ENCODE peak calls at places on chromosomes 2 and 18, in six cellular contexts. F is A549, L is HepG2, C is K562, O is H1, N is GM12878. U is an unnamed sample.

GRCh38 chr18:79554321-79554720 is 125.3 kb upstream of the CTDP1 start:
- DNase-seq in F (no peak), L (no peak), C (no peak), O (no peak), N (no peak), U (no peak)

GRCh38 chr18:77103991-77104521 is 28.5 kb downstream of the MBP start:
- DNase-seq in F (no peak), L (no peak), C (no peak), O (no peak), N (no peak), U (no peak)

GRCh38 chr2:235614900-235615712 is 121.3 kb downstream of the AGAP1 start:
- DNase-seq in F (no peak), L (peak), C (no peak), O (no peak), N (no peak), U (no peak)

GRCh38 chr2:55809875-55810620 is 113.5 kb downstream of the EFEMP1 start:
- DNase-seq in F (no peak), L (no peak), C (no peak), O (no peak), N (no peak), U (no peak)

GRCh38 chr2:165401285-165401852 is 68.1 kb upstream of the CSRNP3 start:
- DNase-seq in F (no peak), L (peak), C (peak), O (no peak), N (peak), U (peak)

GRCh38 chr18:25639601-25640000 is 287.6 kb upstream of the ZNF521 start:
- DNase-seq in F (no peak), L (no peak), C (no peak), O (no peak), N (no peak), U (no peak)

GRCh38 chr2:109292377-109292776 is 163.4 kb downstream of the SH3RF3 start:
- DNase-seq in F (no peak), L (no peak), C (no peak), O (no peak), N (no peak), U (no peak)

GRCh38 chr2:71925268-71926097 is 222.2 kb downstream of the CYP26B1 start:
- DNase-seq in F (no peak), L (no peak), C (peak), O (peak), N (no peak), U (no peak)

GRCh38 chr2:188068093-188068492 is 223.6 kb upstream of the GULP1 start:
- DNase-seq in F (no peak), L (no peak), C (no peak), O (no peak), N (no peak), U (no peak)

GRCh38 chr2:138621139-138621538 is 119.6 kb downstream of the SPOPL start:
- DNase-seq in F (no peak), L (peak), C (no peak), O (no peak), N (no peak), U (no peak)

GRCh38 chr2:109305494-109306187 is 176.6 kb downstream of the SH3RF3 start:
- DNase-seq in F (no peak), L (no peak), C (no peak), O (no peak), N (no peak), U (no peak)

GRCh38 chr18:484749-485464 is 15.6 kb downstream of the COLEC12 start:
- DNase-seq in F (no peak), L (no peak), C (no peak), O (no peak), N (no peak), U (no peak)

GRCh38 chr18:2400701-2401191 is 170.6 kb downstream of the METTL4 start:
- DNase-seq in F (no peak), L (no peak), C (no peak), O (no peak), N (no peak), U (no peak)

GRCh38 chr2:119315241-119315925 is 51.3 kb downstream of the C2orf76 start:
- DNase-seq in F (no peak), L (peak), C (no peak), O (no peak), N (no peak), U (no peak)

GRCh38 chr2:205474746-205475145 is 207.6 kb upstream of the NRP2 start:
- DNase-seq in F (no peak), L (no peak), C (no peak), O (no peak), N (no peak), U (no peak)

GRCh38 chr2:120765911-120766757 is 30.5 kb downstream of the GLI2 start:
- DNase-seq in F (no peak), L (no peak), C (no peak), O (no peak), N (no peak), U (peak)

GRCh38 chr2:235458839-235459273 is 35.0 kb upstream of the AGAP1 start:
- DNase-seq in F (no peak), L (peak), C (no peak), O (no peak), N (no peak), U (no peak)

GRCh38 chr18:10041180-10041579 is 127.4 kb downstream of the VAPA start:
- DNase-seq in F (no peak), L (no peak), C (no peak), O (no peak), N (no peak), U (no peak)

GRCh38 chr2:171590116-171590515 is 67.8 kb downstream of the CYBRD1 start:
- DNase-seq in F (no peak), L (no peak), C (no peak), O (no peak), N (no peak), U (no peak)

GRCh38 chr2:240324312-240325005 is 111.0 kb upstream of the GPC1 start:
- DNase-seq in F (no peak), L (no peak), C (no peak), O (no peak), N (no peak), U (peak)

GRCh38 chr2:240323601-240324291 is 111.7 kb upstream of the GPC1 start:
- DNase-seq in F (no peak), L (no peak), C (no peak), O (no peak), N (no peak), U (peak)

GRCh38 chr2:240322991-240323390 is 112.5 kb upstream of the GPC1 start:
- DNase-seq in F (no peak), L (no peak), C (no peak), O (no peak), N (no peak), U (peak)

GRCh38 chr2:240320561-240321091 is 114.8 kb upstream of the GPC1 start:
- DNase-seq in F (no peak), L (no peak), C (no peak), O (no peak), N (no peak), U (no peak)

DNA sequence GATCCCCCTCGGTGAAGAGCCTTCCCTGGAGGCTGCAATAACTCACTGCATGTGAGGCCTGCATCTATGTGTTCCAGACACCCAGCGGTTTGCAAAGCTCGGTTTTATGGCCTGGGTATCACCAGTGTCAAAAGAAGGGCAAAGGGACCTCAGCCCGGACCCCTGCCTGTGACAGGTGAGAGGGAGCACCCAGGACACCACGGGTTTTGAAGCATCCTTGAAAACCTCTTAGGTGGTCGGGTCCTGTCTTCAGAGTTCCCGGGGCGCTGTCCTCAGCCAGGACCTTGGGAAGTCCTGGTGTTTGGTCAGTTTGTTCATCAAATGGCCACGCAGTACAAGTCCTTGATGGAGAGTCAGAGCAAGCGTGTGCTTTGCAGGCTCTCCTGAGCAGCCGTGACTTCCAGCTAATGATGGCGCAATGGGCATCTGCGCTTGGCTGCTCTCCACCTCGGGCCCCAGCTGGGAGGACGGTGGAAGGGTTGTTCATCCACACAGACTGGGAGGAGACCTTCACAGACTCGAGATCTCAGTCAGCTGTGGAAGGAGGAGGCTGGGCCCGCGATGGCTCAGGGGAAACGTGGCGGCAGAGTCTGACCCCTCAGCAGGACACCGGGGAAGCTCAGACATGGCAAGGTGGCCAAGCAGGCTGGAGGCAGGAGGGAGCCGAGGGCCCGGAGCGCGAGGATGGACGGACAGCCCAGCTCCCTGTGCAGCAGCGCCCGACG is 113.1 kb upstream of the GPC1 start:
- DNase-seq in F (no peak), L (no peak), C (no peak), O (no peak), N (no peak), U (peak)
- TF ChIP-seq RFX5 in F (no peak), L (no peak), C (no peak), O (no peak), N (no peak), U (no peak)

GRCh38 chr2:63654959-63655358 is 66.2 kb downstream of the MDH1 start:
- DNase-seq in F (no peak), L (no peak), C (no peak), O (no peak), N (peak), U (no peak)

GRCh38 chr2:63662028-63662804 is 73.5 kb downstream of the MDH1 start:
- DNase-seq in F (no peak), L (no peak), C (no peak), O (no peak), N (no peak), U (no peak)

GRCh38 chr2:63661076-63661475 is 72.3 kb downstream of the MDH1 start:
- DNase-seq in F (no peak), L (no peak), C (no peak), O (no peak), N (no peak), U (no peak)

GRCh38 chr2:63660060-63660459 is 71.3 kb downstream of the MDH1 start:
- DNase-seq in F (no peak), L (no peak), C (no peak), O (no peak), N (no peak), U (no peak)

DNA sequence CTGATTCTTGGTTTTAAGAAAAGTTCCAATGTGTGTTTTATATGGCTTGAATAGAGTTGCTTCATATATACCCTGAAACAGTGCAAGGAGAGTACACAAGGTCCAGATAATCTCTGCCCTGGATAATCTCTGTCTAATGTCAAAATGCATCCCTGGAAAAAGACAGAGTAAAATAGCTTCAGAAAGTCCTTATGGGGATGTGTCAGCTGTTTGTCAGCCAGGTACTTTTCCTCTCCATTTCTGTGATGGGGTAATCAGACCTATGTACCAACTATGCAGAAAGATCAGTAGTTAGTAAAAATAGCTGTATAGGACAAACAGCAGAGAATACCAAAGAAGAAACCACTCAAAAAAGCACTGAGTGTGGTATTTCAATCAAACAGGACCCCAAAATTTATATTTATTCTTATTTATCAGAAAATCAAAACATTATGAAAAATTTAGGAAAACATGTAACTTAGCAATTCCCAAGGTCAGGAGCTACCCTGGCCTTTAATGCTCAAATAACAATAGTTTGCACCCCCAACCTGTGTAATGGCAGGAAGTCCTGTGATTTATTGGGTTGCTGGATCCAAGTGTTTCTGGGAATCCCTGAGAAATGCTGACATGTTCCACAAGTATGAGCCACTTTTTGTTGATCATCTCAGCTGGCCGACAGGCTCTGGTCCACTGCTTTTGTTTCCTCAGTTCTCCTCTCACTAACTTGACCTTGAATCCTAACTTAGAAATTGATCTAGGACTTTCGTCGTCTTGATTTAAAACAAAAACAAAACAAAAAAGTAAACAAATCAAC is 69.6 kb downstream of the MDH1 start:
- DNase-seq in F (no peak), L (no peak), C (no peak), O (no peak), N (no peak), U (no peak)
- TF ChIP-seq RFX5 in F (no peak), L (no peak), C (no peak), O (no peak), N (no peak), U (no peak)

GRCh38 chr2:241063093-241063551 is 39.0 kb downstream of the MTERF4 start:
- DNase-seq in F (no peak), L (no peak), C (no peak), O (no peak), N (no peak), U (peak)
- TF ChIP-seq RFX5 in F (no peak), L (no peak), C (no peak), O (no peak), N (no peak), U (no peak)

GRCh38 chr2:28355521-28356094 is 37.0 kb upstream of the FOSL2 start:
- DNase-seq in F (no peak), L (peak), C (peak), O (no peak), N (no peak), U (peak)
- TF ChIP-seq RFX5 in F (no peak), L (no peak), C (no peak), O (no peak), N (no peak), U (peak)

DNA sequence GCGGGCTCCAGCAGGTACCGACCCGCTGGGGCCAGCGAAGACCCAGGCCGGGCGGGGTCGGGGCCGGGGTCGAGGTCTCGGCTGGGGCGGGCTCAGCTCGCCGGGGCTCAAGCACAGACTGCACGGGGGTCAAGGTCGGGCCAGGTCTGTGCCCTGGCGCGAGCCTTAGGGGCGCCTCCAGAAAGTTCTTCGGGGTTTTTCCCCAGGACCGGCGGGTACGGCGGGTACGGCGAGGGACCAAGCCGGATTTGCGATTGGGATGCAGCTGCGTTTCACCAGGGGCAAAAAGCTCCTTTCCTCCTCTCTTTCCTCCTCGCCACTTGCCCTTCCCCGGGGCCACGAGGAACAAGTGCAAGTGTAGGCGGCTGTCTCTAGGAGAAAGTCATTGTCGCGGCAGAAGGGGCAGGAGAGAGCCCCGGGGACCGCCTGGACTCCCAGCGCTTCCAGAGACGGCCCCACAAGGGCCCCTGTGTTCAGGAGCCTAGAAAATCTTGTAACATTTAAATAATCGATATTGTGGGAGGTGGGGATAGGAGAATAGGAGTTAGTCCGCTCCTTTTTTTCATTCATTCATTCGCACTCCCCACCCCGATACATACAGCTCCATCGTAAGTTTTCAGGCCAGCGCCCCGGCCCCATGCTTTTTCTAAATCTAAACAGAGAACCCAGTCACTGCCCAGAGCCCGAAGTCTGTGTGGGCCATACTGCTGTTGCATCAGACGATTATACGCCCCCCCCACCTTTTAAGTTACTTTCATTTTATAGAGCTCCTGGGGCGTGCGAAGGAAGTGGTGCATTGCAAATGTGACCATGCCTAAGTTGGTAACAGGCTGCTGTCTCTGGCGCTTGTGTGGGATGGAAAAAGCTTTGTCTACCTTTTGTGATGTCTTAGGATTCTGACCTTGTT is 679 bp downstream of the PMAIP1 start:
- DNase-seq in F (no peak), L (no peak), C (peak), O (no peak), N (no peak), U (peak)
- TF ChIP-seq RFX5 in F (no peak), L (no peak), C (no peak), O (no peak), N (no peak), U (no peak)

GRCh38 chr2:12501469-12502147 is 215.1 kb upstream of the TRIB2 start:
- DNase-seq in F (no peak), L (no peak), C (no peak), O (no peak), N (peak), U (no peak)
- TF ChIP-seq RFX5 in F (no peak), L (no peak), C (no peak), O (no peak), N (no peak), U (no peak)

GRCh38 chr2:196224767-196225166 is 53.4 kb upstream of the STK17B start:
- DNase-seq in F (no peak), L (no peak), C (no peak), O (no peak), N (no peak), U (no peak)
- TF ChIP-seq RFX5 in F (no peak), L (no peak), C (no peak), O (no peak), N (no peak), U (no peak)

DNA sequence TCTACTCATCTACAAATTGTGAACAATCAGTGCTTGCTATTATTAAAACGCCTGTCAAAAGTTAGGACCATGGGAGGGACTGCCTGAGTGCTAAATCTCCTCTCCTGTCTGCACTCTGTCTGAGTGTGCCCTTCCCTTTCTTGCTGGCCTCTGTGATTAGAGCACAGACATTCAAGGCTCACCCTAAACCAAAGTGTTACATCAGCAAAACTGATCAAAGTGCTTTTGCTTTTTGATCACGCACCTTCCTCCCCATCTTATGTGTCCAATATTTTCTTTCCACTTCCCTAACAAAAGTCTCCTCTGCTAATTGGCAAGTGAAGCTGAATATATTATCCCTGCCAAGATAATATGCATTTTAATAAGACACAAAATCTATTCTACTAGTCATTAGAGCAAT is 30.5 kb upstream of the DNAJC10 start:
- DNase-seq in F (no peak), L (no peak), C (no peak), O (no peak), N (no peak), U (no peak)
- TF ChIP-seq RFX5 in F (no peak), L (no peak), C (no peak), O (no peak), N (no peak), U (no peak)

U was measured in SK-N-SH.